ENCODE peak calls at places on chromosomes 4 and X, in eight cellular contexts. F is brain microvascular endothelial cell; S is HTR-8/SVneo; O is H4; Q is NCI-H1694 treated with DMSO at 0.1 percent for 48 hours; J is foreskin melanocyte; D is DMS79 treated with DMSO at 0.1 percent for 48 hours; K is stimulated activated CD4-positive, alpha-beta T cell treated with anti-CD3 and anti-CD28 coated beads, Interleukin-2, amount 100 ng/mL, for 48 hours. H is an unnamed sample.

GRCh38 chr4:138897818-138898226 is 117.8 kb upstream of the NOCT start:
- DNase-seq in D (peak), K (no peak), Q (no peak), J (no peak), O (peak), S (peak), F (peak), H (no peak)

GRCh38 chrX:39527045-39527444 is 570.7 kb downstream of the BCOR start:
- DNase-seq in J (no peak), K (no peak), F (peak), O (no peak), S (no peak), D (no peak), Q (no peak), H (no peak)

GRCh38 chr4:67576538-67576937 is 18.0 kb downstream of the STAP1 start:
- DNase-seq in S (no peak), J (no peak), K (no peak), Q (no peak), D (no peak), F (no peak), O (no peak), H (no peak)

GRCh38 chrX:13750204-13750603 is 15.7 kb downstream of the OFD1 start:
- DNase-seq in K (no peak), S (peak), D (peak), F (peak), J (no peak), Q (peak), O (peak), H (no peak)

GRCh38 chr4:174284181-174284886 is 623 bp downstream of the CEP44 start:
- DNase-seq in S (peak), D (no peak), Q (peak), K (no peak), O (peak), J (peak), F (peak), H (no peak)

GRCh38 chr4:70183168-70183939 is 12.2 kb upstream of the ODAM start:
- DNase-seq in J (peak), D (no peak), O (peak), K (peak), S (peak), F (peak), Q (peak), H (no peak)

GRCh38 chr4:15778191-15778741 is at the start of gene CD38:
- DNase-seq in J (no peak), S (peak), O (no peak), Q (no peak), F (peak), D (no peak), K (peak), H (no peak)

GRCh38 chr4:163217505-163217904 is 50.8 kb upstream of the NAF1 start:
- DNase-seq in K (no peak), D (no peak), Q (no peak), S (no peak), F (no peak), O (no peak), J (no peak), H (no peak)

GRCh38 chr4:73447701-73448100 is 11.7 kb downstream of the AFP start:
- DNase-seq in Q (no peak), F (peak), S (no peak), J (no peak), D (no peak), O (no peak), K (no peak), H (no peak)

GRCh38 chr4:168174308-168174707 is 82.0 kb downstream of the ANXA10 start:
- DNase-seq in J (no peak), K (no peak), S (no peak), D (no peak), Q (no peak), O (no peak), F (no peak), H (no peak)

GRCh38 chrX:46953597-46953996 is 41.4 kb downstream of the JADE3 start:
- DNase-seq in Q (no peak), S (no peak), J (no peak), K (no peak), O (no peak), F (no peak), D (no peak), H (no peak)

GRCh38 chr4:165016971-165017370 is 14.8 kb upstream of the TRIM60 start:
- DNase-seq in K (no peak), O (peak), F (no peak), D (no peak), J (no peak), Q (no peak), S (no peak), H (no peak)